ENCODE peak calls at places on chromosomes 11 and 22, in six cellular contexts. O is IMR-90, H is neural progenitor cell, V is astrocyte, C is hepatocyte, B is fibroblast of lung. T is an unnamed sample. For H4K20me1 and H3K9me3, the result is how much of the 10 kb centered on the place peaks cover.

GRCh38 chr11:10913075-10913474 is 55.2 kb upstream of the ZBED5 start:
- DNase-seq in O (no peak), H (no peak), V (no peak), C (no peak), B (no peak), T (no peak)

GRCh38 chr22:24434472-24435322 is 7.3 kb downstream of the ADORA2A start:
- DNase-seq in O (no peak), H (no peak), V (peak), C (no peak), B (peak), T (no peak)

GRCh38 chr11:9153651-9154050 is 62.3 kb upstream of the SCUBE2 start:
- DNase-seq in O (no peak), H (no peak), V (no peak), C (no peak), B (no peak), T (no peak)

GRCh38 chr11:107824668-107825369 is 33.8 kb downstream of the SLC35F2 start:
- DNase-seq in O (peak), H (no peak), V (peak), C (no peak), B (peak), T (no peak)

GRCh38 chr11:102111787-102112653 is 1.8 kb downstream of the YAP1 start:
- DNase-seq in O (peak), H (peak), V (peak), C (peak), B (peak), T (peak)

GRCh38 chr11:706957-707816 is 1.2 kb downstream of the EPS8L2 start:
- DNase-seq in O (no peak), H (peak), V (no peak), C (peak), B (peak), T (peak)

GRCh38 chr11:117815262-117815803 is 9.2 kb downstream of the FXYD2 start:
- DNase-seq in O (no peak), H (no peak), V (no peak), C (no peak), B (no peak), T (no peak)

GRCh38 chr11:1845571-1846452 is 7.0 kb downstream of the TNNI2 start:
- DNase-seq in O (no peak), H (no peak), V (no peak), C (no peak), B (no peak), T (no peak)

GRCh38 chr22:45889093-45889538 is 87.8 kb downstream of the WNT7B start:
- DNase-seq in O (no peak), H (no peak), V (no peak), C (no peak), B (no peak), T (no peak)

GRCh38 chr11:118200901-118201680 is 23.7 kb downstream of the JAML start:
- DNase-seq in O (no peak), H (no peak), V (no peak), C (no peak), B (no peak), T (no peak)

GRCh38 chr22:23836692-23837495 is 1.9 kb downstream of the DERL3 start:
- DNase-seq in O (no peak), H (no peak), V (no peak), C (no peak), B (no peak), T (no peak)

GRCh38 chr11:122976396-122976733 is 5.3 kb downstream of the BSX start:
- DNase-seq in O (no peak), H (no peak), V (no peak), C (no peak), B (no peak), T (no peak)

GRCh38 chr11:121671276-121672168 is 218.8 kb upstream of the SORL1-AS1 start:
- DNase-seq in O (peak), H (no peak), V (peak), C (peak), B (peak), T (no peak)

GRCh38 chr22:17922925-17923898 is 101.1 kb downstream of the MICAL3 start:
- DNase-seq in O (peak), H (no peak), V (peak), C (no peak), B (peak), T (peak)

GRCh38 chr11:455566-456147 is 5.6 kb downstream of the PTDSS2 start:
- DNase-seq in O (no peak), H (no peak), V (no peak), C (no peak), B (no peak), T (no peak)

GRCh38 chr11:1053121-1053901 is 16.8 kb upstream of the MUC6 start:
- DNase-seq in O (no peak), H (no peak), V (no peak), C (no peak), B (no peak), T (peak)

GRCh38 chr11:850777-851762 is 8.4 kb downstream of the TSPAN4 start:
- DNase-seq in O (no peak), H (peak), V (no peak), C (no peak), B (no peak), T (no peak)

GRCh38 chr11:1060410-1060809 is 14.3 kb upstream of the MUC2 start:
- DNase-seq in O (no peak), H (no peak), V (no peak), C (no peak), B (no peak), T (no peak)

GRCh38 chr11:130631119-130631518 is 182.7 kb downstream of the ADAMTS15 start:
- DNase-seq in O (peak), H (no peak), V (peak), C (no peak), B (peak), T (peak)

DNA sequence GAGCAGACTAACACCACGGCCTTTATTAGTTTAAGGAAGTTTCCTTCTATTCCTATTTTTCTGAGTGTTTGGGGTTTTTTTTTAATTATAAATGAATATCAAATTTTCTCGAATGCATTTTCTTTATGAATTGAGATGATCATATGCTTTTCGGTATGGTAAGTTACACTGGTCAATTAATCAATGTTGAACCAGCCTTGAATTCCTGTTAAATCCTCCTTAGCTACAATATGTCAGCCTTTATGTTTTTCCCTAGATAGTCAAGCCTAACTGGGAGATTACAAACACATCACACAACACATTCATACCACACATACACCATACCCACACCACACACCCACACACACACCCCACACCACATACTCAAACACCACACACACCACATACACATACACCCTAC is 247.6 kb downstream of the BRD1 start:
- DNase-seq in O (no peak), H (no peak), V (no peak), C (no peak), B (no peak), T (no peak)
- H4K20me1 ChIP-seq in O (under half), H (under half), V (under half), C (under half), B (under half), T (under half)

GRCh38 chr11:37506516-37506915 is 908.5 kb upstream of the RAG2 start:
- DNase-seq in O (no peak), H (no peak), V (no peak), C (peak), B (peak), T (no peak)
- H3K9me3 ChIP-seq in O (under half), H (under half), V (under half), C (under half), B (under half), T (under half)

DNA sequence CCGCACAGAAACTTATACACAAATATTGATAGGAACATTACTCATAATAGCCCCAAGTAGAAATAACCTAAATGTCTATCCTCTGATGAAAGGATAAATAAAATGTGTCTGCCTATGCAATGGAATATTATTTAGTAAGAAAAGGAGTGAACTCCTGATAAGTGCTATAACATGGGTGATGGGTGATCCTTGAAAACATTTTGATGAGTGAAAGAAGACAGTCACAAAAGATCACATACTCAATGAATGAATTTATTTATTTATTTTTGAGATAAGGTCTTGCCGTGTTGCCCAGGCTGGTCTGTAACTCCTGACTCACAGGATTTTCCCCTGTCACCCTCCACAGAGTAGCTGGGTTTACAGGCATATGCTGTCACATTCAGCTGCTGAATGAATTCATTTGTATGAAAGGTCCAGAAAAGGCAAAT is 17.3 kb downstream of the RNF121 start:
- DNase-seq in O (peak), H (no peak), V (peak), C (no peak), B (peak), T (peak)
- H4K20me1 ChIP-seq in O (half or more), H (under half), V (under half), C (under half), B (under half), T (under half)

GRCh38 chr22:44613196-44613595 is 88.8 kb upstream of the PRR5 start:
- DNase-seq in O (no peak), H (no peak), V (no peak), C (no peak), B (no peak), T (no peak)
- H3K9me3 ChIP-seq in O (under half), H (under half), V (under half), C (under half), B (under half), T (under half)